ENCODE peak calls at places on chromosomes 5 and 9, in ten cellular contexts. I, L, O, P, W, S, N, K, B and Y are unnamed samples. For H3K9me3, the result is how much of the 10 kb centered on the place peaks cover.

GRCh38 chr9:132898043-132898442 is 19.3 kb downstream of the SPACA9 start:
- DNase-seq in K (no peak), I (no peak), B (no peak), O (no peak), S (no peak), N (no peak), P (no peak), W (no peak), L (no peak), Y (no peak)

GRCh38 chr5:145521523-145521922 is 313.6 kb downstream of the PRELID2 start:
- DNase-seq in W (no peak), S (no peak), N (no peak), P (no peak), O (no peak), L (no peak), I (no peak), K (no peak), B (no peak), Y (no peak)

GRCh38 chr5:110054240-110054639 is 364.5 kb downstream of the MAN2A1 start:
- DNase-seq in L (no peak), O (peak), P (peak), I (no peak), B (peak), N (no peak), K (peak), S (peak), W (peak), Y (no peak)

GRCh38 chr5:59764361-59764760 is 129.2 kb downstream of the PDE4D start:
- DNase-seq in O (no peak), N (no peak), B (no peak), I (no peak), S (no peak), P (no peak), K (no peak), L (no peak), W (no peak), Y (no peak)

GRCh38 chr9:87342743-87343142 is 154.9 kb upstream of the DAPK1 start:
- DNase-seq in O (no peak), K (no peak), W (no peak), S (no peak), L (no peak), N (no peak), I (peak), B (no peak), P (no peak), Y (no peak)

GRCh38 chr5:172494630-172495505 is 40.5 kb upstream of the SH3PXD2B start:
- DNase-seq in L (peak), O (no peak), N (peak), S (no peak), W (no peak), B (no peak), I (peak), K (no peak), P (no peak), Y (no peak)

GRCh38 chr9:27154923-27155322 is 45.9 kb downstream of the TEK start:
- DNase-seq in L (no peak), O (no peak), B (no peak), W (no peak), N (no peak), S (no peak), K (no peak), I (no peak), P (peak), Y (no peak)

GRCh38 chr5:75588666-75589065 is 22.6 kb upstream of the ANKDD1B start:
- DNase-seq in B (no peak), L (no peak), O (no peak), S (no peak), I (no peak), N (no peak), P (no peak), W (no peak), K (no peak), Y (no peak)

GRCh38 chr5:65020492-65020891 is 251.8 kb downstream of the CWC27 start:
- DNase-seq in P (no peak), N (no peak), W (no peak), O (no peak), I (no peak), S (no peak), K (no peak), B (no peak), L (no peak), Y (no peak)

GRCh38 chr9:1514733-1515363 is 464.7 kb downstream of the DMRT2 start:
- DNase-seq in I (no peak), B (no peak), K (no peak), N (no peak), W (no peak), L (no peak), P (no peak), O (no peak), S (no peak), Y (no peak)

GRCh38 chr5:98296426-98296825 is 477.0 kb upstream of the RGMB start:
- DNase-seq in O (no peak), K (no peak), I (no peak), L (no peak), W (no peak), B (no peak), P (no peak), S (no peak), N (no peak), Y (no peak)

GRCh38 chr5:6465831-6466790 is 17.5 kb downstream of the UBE2QL1 start:
- DNase-seq in K (no peak), B (no peak), S (no peak), P (no peak), I (no peak), O (no peak), W (no peak), N (no peak), L (peak), Y (no peak)

GRCh38 chr5:169083394-169084018 is 217.4 kb downstream of the SLIT3 start:
- DNase-seq in K (no peak), S (no peak), L (no peak), W (no peak), O (no peak), B (no peak), N (no peak), P (no peak), I (no peak), Y (no peak)

GRCh38 chr5:17216176-17216973 is 1.1 kb upstream of the BASP1 start:
- DNase-seq in L (peak), S (peak), P (peak), I (no peak), N (peak), B (peak), W (peak), K (peak), O (peak), Y (peak)

GRCh38 chr5:131430794-131431193 is 166.9 kb downstream of the CDC42SE2 start:
- DNase-seq in B (no peak), K (no peak), N (no peak), P (no peak), S (no peak), L (no peak), O (no peak), W (no peak), I (no peak), Y (no peak)

GRCh38 chr9:89311346-89312153 is 555 bp downstream of the CKS2 start:
- DNase-seq in O (no peak), P (peak), S (no peak), L (no peak), W (peak), N (no peak), K (no peak), B (no peak), I (no peak), Y (no peak)

GRCh38 chr5:95087819-95088317 is 197.0 kb downstream of the MCTP1 start:
- DNase-seq in N (no peak), O (peak), S (no peak), I (no peak), B (no peak), P (no peak), K (no peak), L (no peak), W (peak), Y (no peak)

GRCh38 chr5:168696611-168697010 is 117.4 kb upstream of the PANK3 start:
- DNase-seq in I (no peak), B (no peak), K (no peak), L (no peak), N (no peak), O (no peak), W (no peak), S (no peak), P (no peak), Y (no peak)

GRCh38 chr5:176492431-176492830 is 44.2 kb downstream of the FAF2 start:
- DNase-seq in W (no peak), I (no peak), P (no peak), O (no peak), S (no peak), B (no peak), L (no peak), N (no peak), K (no peak), Y (no peak)

GRCh38 chr5:179967489-179967888 is 59.8 kb upstream of the TBC1D9B start:
- DNase-seq in W (peak), K (peak), I (peak), B (no peak), S (no peak), N (no peak), P (no peak), O (no peak), L (no peak), Y (no peak)

GRCh38 chr9:70083429-70083828 is 39.8 kb downstream of the MAMDC2 start:
- DNase-seq in O (no peak), S (peak), I (no peak), K (peak), W (no peak), N (no peak), B (no peak), L (no peak), P (no peak), Y (no peak)

GRCh38 chr5:42756630-42757601 is at the start of gene CCDC152:
- DNase-seq in P (no peak), B (peak), S (no peak), I (no peak), K (no peak), W (no peak), L (no peak), O (no peak), N (peak), Y (no peak)

GRCh38 chr5:97071101-97071500 is 71.3 kb downstream of the LIX1 start:
- DNase-seq in B (no peak), N (no peak), S (no peak), W (no peak), L (no peak), O (no peak), I (no peak), P (no peak), K (peak), Y (no peak)

GRCh38 chr9:92501671-92502393 is 19.5 kb upstream of the ASPN start:
- DNase-seq in N (no peak), P (peak), I (no peak), K (no peak), W (peak), L (no peak), S (no peak), B (peak), O (no peak), Y (no peak)

GRCh38 chr5:58497956-58498942 is 7.0 kb downstream of the GAPT start:
- DNase-seq in N (peak), S (no peak), I (no peak), B (peak), K (no peak), L (no peak), P (peak), O (no peak), W (peak), Y (no peak)

GRCh38 chr9:26081847-26082246 is 403.6 kb upstream of the TUSC1 start:
- DNase-seq in O (no peak), S (no peak), I (no peak), L (no peak), P (no peak), N (no peak), K (no peak), W (no peak), B (no peak), Y (no peak)

GRCh38 chr5:116864157-116864837 is 289.7 kb upstream of the SEMA6A start:
- DNase-seq in P (no peak), W (no peak), B (no peak), K (no peak), L (no peak), S (no peak), O (no peak), N (peak), I (no peak), Y (no peak)

GRCh38 chr9:130715270-130716077 is 21.9 kb downstream of the EXOSC2 start:
- DNase-seq in P (peak), B (no peak), K (no peak), I (no peak), N (no peak), S (no peak), L (no peak), O (no peak), W (no peak), Y (no peak)

GRCh38 chr9:4423207-4423610 is 67.1 kb upstream of the SLC1A1 start:
- DNase-seq in S (no peak), W (no peak), O (no peak), B (no peak), K (no peak), P (no peak), N (peak), I (no peak), L (no peak), Y (no peak)

GRCh38 chr5:14685757-14686156 is 21.2 kb downstream of the OTULIN start:
- DNase-seq in I (no peak), L (no peak), O (peak), S (no peak), N (no peak), W (peak), P (peak), K (peak), B (no peak), Y (peak)

GRCh38 chr9:92988215-92988731 is 41.0 kb downstream of the FGD3 start:
- DNase-seq in I (peak), P (no peak), N (no peak), K (no peak), L (no peak), B (no peak), O (no peak), S (peak), W (no peak), Y (no peak)

DNA sequence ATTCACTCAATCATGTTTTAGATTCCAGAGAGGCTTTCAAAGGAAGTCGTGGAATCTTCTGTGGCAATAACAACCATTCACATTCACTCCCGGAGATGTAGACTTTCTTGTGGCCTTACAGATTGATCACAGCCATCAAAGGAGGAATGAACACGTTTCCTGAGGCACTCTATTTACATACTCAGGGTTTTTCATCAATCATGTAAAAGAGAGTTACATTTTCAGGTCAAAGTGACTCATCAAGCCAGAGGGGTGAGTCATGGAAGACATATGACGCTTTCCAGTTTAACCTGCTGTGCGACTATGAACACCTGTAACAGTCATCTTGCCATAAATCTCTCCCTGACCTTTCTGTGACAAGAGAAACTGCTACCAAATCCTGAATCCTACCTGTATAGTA is 39.3 kb upstream of the RAD23B start:
- DNase-seq in O (no peak), I (no peak), S (peak), W (peak), L (no peak), K (peak), B (peak), N (no peak), P (no peak), Y (no peak)
- TF ChIP-seq POLR2AphosphoS5 in O (no peak), I (peak), S (no peak), W (peak), L (peak), K (peak), B (no peak), N (no peak), P (no peak), Y (no peak)

DNA sequence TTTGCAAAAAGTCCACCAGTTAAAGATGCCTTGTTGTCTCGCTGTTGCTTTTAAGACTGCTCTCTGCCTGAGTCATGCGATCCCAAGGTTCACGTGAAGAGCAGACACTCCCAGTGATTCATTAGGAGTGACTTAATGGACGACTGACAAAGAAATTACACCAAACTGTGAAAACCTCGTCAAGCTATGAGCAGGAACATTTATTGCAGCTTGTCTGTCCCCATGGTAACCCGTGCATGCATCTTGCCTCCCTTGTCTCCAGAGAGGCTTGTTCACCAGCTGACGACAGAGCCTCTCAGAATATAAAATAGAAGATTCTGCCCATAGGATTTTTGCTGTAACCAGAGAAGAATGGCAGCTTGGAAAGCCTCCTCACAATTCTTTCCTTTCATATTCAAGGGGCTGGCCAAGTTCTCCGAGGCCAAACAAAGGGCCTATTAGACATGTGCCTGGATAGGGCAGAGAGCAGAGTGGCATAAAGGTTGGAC is 352.7 kb downstream of the SPOCK1 start:
- DNase-seq in O (no peak), I (no peak), P (peak), B (no peak), S (no peak), K (no peak), W (no peak), N (no peak), L (peak), Y (no peak)
- H3K4me3 ChIP-seq in O (no peak), I (no peak), P (no peak), B (no peak), S (no peak), K (no peak), W (no peak), N (no peak), L (no peak), Y (no peak)

GRCh38 chr9:11928871-11929321 is 764.3 kb upstream of the TYRP1 start:
- DNase-seq in S (no peak), P (no peak), W (no peak), O (no peak), L (no peak), I (no peak), B (no peak), K (no peak), N (no peak), Y (no peak)
- H3K9me3 ChIP-seq in S (under half), P (under half), W (under half), O (under half), L (under half), I (under half), B (under half), K (under half), N (under half), Y (under half)

DNA sequence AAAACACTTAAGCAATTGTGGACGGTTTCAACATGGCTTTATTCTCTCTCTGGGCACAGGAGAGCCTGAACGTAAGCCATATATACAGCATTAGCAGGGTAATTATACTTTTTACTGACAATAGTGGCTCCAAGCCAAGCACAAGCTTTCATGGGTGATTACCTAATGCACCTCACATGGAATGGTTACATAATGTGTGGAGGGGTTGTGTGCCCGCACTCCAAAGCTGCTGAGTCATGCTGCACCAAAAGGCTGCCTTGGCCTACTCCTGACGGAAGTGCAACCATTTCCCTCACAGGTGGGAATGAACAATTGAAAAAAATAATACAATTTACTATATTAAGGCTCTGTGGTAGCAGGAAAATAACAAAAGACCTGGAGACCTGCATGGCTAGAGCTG is 86.5 kb upstream of the ATP10B start:
- DNase-seq in K (no peak), S (peak), I (no peak), N (no peak), O (no peak), L (no peak), P (no peak), B (peak), W (peak), Y (no peak)
- TF ChIP-seq POLR2AphosphoS5 in K (no peak), S (no peak), I (no peak), N (no peak), O (no peak), L (peak), P (no peak), B (no peak), W (peak), Y (no peak)

GRCh38 chr9:128382261-128382660 is 11.1 kb downstream of the URM1 start:
- DNase-seq in O (no peak), P (no peak), B (no peak), K (no peak), N (no peak), W (no peak), I (no peak), S (no peak), L (no peak), Y (no peak)
- H3K4me3 ChIP-seq in O (no peak), P (no peak), B (no peak), K (no peak), N (peak), W (no peak), I (no peak), S (no peak), L (no peak), Y (no peak)

DNA sequence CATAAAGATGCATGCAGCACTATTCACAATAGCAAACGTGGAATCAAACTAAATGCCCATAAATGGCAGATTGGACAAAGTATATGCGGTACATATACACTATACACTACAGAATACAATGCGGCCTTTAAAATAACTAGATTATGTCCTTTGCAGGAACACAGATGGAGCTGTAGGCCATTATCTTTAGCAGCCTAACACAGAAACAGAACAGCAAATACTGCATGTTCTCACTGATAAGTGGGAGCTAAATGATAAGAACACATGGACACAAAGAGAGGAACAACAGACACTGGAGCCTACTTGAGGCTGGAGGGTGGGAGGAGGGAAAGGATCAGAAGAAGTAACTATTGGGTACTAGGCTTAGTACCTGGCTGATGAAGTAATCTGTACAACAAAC is 758.2 kb downstream of the TLE1 start:
- DNase-seq in P (no peak), I (no peak), W (no peak), K (no peak), L (no peak), S (no peak), O (no peak), B (no peak), N (no peak), Y (no peak)
- H3K9me3 ChIP-seq in P (under half), I (under half), W (under half), K (under half), L (under half), S (under half), O (under half), B (under half), N (under half), Y (under half)

GRCh38 chr9:115086886-115087285 is 31.1 kb downstream of the TNC start:
- DNase-seq in N (no peak), I (no peak), B (no peak), S (no peak), W (no peak), K (no peak), L (no peak), O (no peak), P (no peak), Y (no peak)

GRCh38 chr9:115086461-115086860 is 31.5 kb downstream of the TNC start:
- DNase-seq in N (no peak), S (no peak), W (no peak), B (no peak), L (no peak), P (no peak), I (no peak), O (no peak), K (no peak), Y (no peak)

GRCh38 chr9:115085773-115086377 is 32.1 kb downstream of the TNC start:
- DNase-seq in N (no peak), S (no peak), I (no peak), P (no peak), O (no peak), W (no peak), B (no peak), L (no peak), K (no peak), Y (no peak)

GRCh38 chr9:115090486-115090885 is 27.5 kb downstream of the TNC start:
- DNase-seq in I (no peak), W (no peak), N (no peak), L (no peak), P (no peak), O (no peak), B (no peak), S (no peak), K (no peak), Y (no peak)

DNA sequence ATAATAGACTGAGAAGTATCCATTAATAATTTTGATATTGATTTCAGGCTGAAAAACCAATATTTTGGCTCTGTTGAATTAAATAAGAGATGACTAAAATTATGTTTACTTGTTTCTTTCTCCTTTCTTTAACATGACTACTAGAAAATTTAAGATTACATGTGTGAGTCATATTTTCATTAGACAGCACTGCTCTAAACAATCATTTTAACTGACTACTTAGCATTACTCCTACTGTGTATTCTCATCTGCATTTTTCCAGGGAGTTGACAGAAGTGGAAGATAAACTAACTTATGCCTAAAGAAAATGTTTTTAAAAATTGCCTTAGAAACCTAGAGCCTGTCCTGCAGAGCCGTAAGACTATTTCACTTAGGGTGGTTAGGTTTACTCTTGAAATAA is 29.1 kb downstream of the TNC start:
- DNase-seq in L (no peak), W (no peak), N (no peak), B (no peak), O (no peak), P (no peak), I (no peak), S (no peak), K (no peak), Y (no peak)
- TF ChIP-seq POLR2AphosphoS5 in L (no peak), W (no peak), N (no peak), B (no peak), O (no peak), P (no peak), I (no peak), S (no peak), K (no peak), Y (no peak)